ENCODE peak calls at places on chromosomes 13 and 19, in four cellular contexts. E is hepatocyte, U is nephron progenitor cell, T is fibroblast of pulmonary artery. J is an unnamed sample.

GRCh38 chr19:3440082-3440481 is 40.2 kb downstream of the SMIM24 start:
- DNase-seq in E (no peak), U (no peak), T (peak; percentile 30), J (peak; percentile 56)

GRCh38 chr19:34757441-34757840 is 15.6 kb downstream of the ZNF599 start:
- DNase-seq in E (no peak), U (no peak), T (no peak), J (no peak)

GRCh38 chr19:4443188-4443587 is 14.4 kb downstream of the UBXN6 start:
- DNase-seq in E (no peak), U (no peak), T (no peak), J (no peak)

GRCh38 chr13:98384739-98385138 is 192.2 kb downstream of the STK24 start:
- DNase-seq in E (no peak), U (no peak), T (peak; percentile 28), J (no peak)

GRCh38 chr19:31071157-31071855 is 277.9 kb downstream of the TSHZ3 start:
- DNase-seq in E (peak; percentile 21), U (no peak), T (no peak), J (no peak)

GRCh38 chr19:53870485-53870844 is 2.8 kb downstream of the MYADM start:
- DNase-seq in E (peak; percentile 44), U (peak; percentile 15), T (no peak), J (no peak)

GRCh38 chr19:29206453-29206852 is 6.5 kb downstream of the UQCRFS1 start:
- DNase-seq in E (no peak), U (no peak), T (no peak), J (no peak)

GRCh38 chr19:7801020-7801570 is 28.9 kb upstream of the EVI5L start:
- DNase-seq in E (no peak), U (no peak), T (no peak), J (no peak)

GRCh38 chr19:10206226-10206873 is 11.6 kb upstream of the DNMT1 start:
- DNase-seq in E (peak; percentile 49), U (no peak), T (peak; percentile 63), J (no peak)

GRCh38 chr13:83350569-83350968 is 531.7 kb downstream of the SLITRK1 start:
- DNase-seq in E (no peak), U (no peak), T (peak; percentile 7), J (no peak)

GRCh38 chr19:8148410-8149231 is 771 bp downstream of the FBN3 start:
- DNase-seq in E (peak; percentile 77), U (peak; percentile 76), T (no peak), J (peak; percentile 57)

GRCh38 chr13:91141619-91142061 is 205.8 kb upstream of the MIR17HG start:
- DNase-seq in E (no peak), U (no peak), T (no peak), J (no peak)

GRCh38 chr13:41186481-41186880 is 7.9 kb downstream of the KBTBD7 start:
- DNase-seq in E (no peak), U (no peak), T (no peak), J (no peak)

GRCh38 chr19:2984196-2984490 is 6.8 kb downstream of the TLE6 start:
- DNase-seq in E (no peak), U (peak; percentile 80), T (no peak), J (no peak)

GRCh38 chr19:30799854-30800755 is 427.9 kb downstream of the ZNF536 start:
- DNase-seq in E (peak; percentile 62), U (peak; percentile 75), T (no peak), J (peak; percentile 85)

GRCh38 chr13:30367296-30367695 is 55.0 kb upstream of the UBE2L5 start:
- DNase-seq in E (no peak), U (no peak), T (no peak), J (no peak)

GRCh38 chr19:31546561-31546960 is 197.3 kb upstream of the TSHZ3 start:
- DNase-seq in E (no peak), U (no peak), T (no peak), J (no peak)

GRCh38 chr13:79393564-79394249 is 12.3 kb downstream of the RBM26 start:
- DNase-seq in E (peak; percentile 59), U (peak; percentile 12), T (no peak), J (no peak)

GRCh38 chr19:2949939-2950285 is 5.1 kb upstream of the ZNF77 start:
- DNase-seq in E (peak; percentile 75), U (peak; percentile 18), T (peak; percentile 71), J (no peak)

GRCh38 chr13:85140192-85140591 is 659.0 kb downstream of the SLITRK6 start:
- DNase-seq in E (no peak), U (no peak), T (no peak), J (no peak)

GRCh38 chr19:41626877-41627276 is at the start of gene CEACAM4:
- DNase-seq in E (no peak), U (no peak), T (no peak), J (no peak)

GRCh38 chr13:31101511-31102170 is 60.1 kb downstream of the HSPH1 start:
- DNase-seq in E (no peak), U (no peak), T (no peak), J (no peak)

GRCh38 chr19:56367829-56368711 is 25.3 kb downstream of the ZNF582 start:
- DNase-seq in E (peak; percentile 94), U (peak; percentile 79), T (peak; percentile 98), J (peak; percentile 97)

GRCh38 chr13:69264362-69265334 is 843.0 kb upstream of the ATXN8OS start:
- DNase-seq in E (no peak), U (no peak), T (no peak), J (no peak)

GRCh38 chr13:46476174-46476573 is 76.8 kb upstream of the LRCH1 start:
- DNase-seq in E (no peak), U (no peak), T (no peak), J (no peak)

GRCh38 chr13:99041337-99041736 is 63.5 kb upstream of the DOCK9 start:
- DNase-seq in E (no peak), U (no peak), T (no peak), J (no peak)

GRCh38 chr19:30332445-30333234 is 39.5 kb upstream of the ZNF536 start:
- DNase-seq in E (no peak), U (no peak), T (no peak), J (no peak)

GRCh38 chr19:4597278-4597974 is 37.9 kb upstream of the SEMA6B start:
- DNase-seq in E (no peak), U (peak; percentile 80), T (no peak), J (peak; percentile 72)

GRCh38 chr13:76690611-76691010 is 195.6 kb downstream of the KCTD12 start:
- DNase-seq in E (no peak), U (no peak), T (no peak), J (no peak)

GRCh38 chr19:18789422-18789832 is 1.7 kb downstream of the COMP start:
- DNase-seq in E (no peak), U (no peak), T (no peak), J (no peak)

GRCh38 chr19:9839415-9839814 is 4.3 kb downstream of the PIN1 start:
- DNase-seq in E (peak; percentile 47), U (no peak), T (peak; percentile 27), J (no peak)

GRCh38 chr13:42392706-42393572 is 121.0 kb downstream of the AKAP11 start:
- DNase-seq in E (no peak), U (no peak), T (no peak), J (no peak)

GRCh38 chr19:43784251-43784980 is 3.6 kb upstream of the KCNN4 start:
- DNase-seq in E (peak; percentile 74), U (no peak), T (peak; percentile 75), J (no peak)

DNA sequence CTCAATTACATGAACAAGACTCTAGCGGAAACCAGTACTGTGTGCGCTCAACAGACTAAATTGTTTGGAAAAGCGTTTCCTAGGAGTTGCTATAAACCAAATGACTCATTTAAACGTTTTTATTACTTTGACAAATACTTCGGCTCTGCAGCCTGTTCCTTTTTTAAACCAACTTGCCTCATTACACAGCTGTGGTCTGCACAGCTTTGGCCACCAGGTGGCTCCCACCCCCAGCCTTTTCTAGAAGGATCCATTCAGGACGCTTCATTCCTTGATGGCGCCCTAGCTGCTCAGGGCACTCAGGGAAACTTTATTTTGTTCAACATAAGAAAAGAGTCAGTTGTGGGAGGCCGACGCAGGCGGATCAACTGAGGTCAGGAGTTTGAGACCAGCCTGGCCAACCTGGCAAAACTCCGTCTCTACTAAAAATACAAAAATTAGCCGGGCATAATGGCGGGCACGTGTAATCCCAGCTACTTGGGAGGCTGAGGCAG is 41.0 kb upstream of the XPO4 start:
- DNase-seq in E (peak; percentile 92), U (peak; percentile 75), T (peak; percentile 96), J (peak; percentile 86)
- TF ChIP-seq CTCF in E (peak; percentile 98), U (peak; percentile 91), T (peak; percentile 97), J (peak; percentile 88)

DNA sequence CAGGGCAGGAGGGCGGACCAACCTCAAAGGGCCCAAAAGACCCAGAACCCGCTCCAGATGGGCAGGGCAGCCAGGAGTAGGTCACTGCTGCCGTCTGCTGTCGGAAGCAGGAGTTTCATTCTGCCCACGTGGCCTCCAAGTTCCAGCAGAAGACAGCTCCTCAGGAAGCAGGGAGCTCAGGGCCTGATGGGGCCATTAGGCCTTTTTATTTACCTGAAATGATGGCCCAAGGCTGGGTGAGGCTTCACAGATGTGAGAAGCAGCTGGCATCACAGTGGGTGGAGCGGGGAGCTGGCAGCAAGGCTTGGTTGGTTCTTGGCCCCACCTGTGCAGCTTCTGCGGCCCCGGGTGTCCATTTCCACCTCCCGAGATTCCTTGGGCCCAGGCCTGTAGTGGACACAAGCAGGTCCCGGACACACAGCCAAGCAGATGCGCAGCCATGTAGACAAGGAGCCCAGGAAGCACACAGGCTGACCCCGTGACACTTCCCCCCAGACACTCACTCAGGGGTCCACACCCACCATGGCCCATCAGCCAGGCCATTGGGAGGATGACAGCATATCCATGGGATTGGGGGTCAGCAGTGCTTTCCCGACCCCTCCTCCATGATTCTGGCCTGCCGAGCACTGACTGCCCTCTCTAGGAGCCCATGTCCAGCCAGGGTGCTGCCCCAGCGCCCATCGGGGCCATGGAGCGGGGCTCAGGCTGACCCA is 26.4 kb downstream of the C13orf46 start:
- DNase-seq in E (peak; percentile 49), U (no peak), T (peak; percentile 61), J (no peak)
- TF ChIP-seq CTCF in E (peak; percentile 57), U (no peak), T (peak; percentile 62), J (no peak)

DNA sequence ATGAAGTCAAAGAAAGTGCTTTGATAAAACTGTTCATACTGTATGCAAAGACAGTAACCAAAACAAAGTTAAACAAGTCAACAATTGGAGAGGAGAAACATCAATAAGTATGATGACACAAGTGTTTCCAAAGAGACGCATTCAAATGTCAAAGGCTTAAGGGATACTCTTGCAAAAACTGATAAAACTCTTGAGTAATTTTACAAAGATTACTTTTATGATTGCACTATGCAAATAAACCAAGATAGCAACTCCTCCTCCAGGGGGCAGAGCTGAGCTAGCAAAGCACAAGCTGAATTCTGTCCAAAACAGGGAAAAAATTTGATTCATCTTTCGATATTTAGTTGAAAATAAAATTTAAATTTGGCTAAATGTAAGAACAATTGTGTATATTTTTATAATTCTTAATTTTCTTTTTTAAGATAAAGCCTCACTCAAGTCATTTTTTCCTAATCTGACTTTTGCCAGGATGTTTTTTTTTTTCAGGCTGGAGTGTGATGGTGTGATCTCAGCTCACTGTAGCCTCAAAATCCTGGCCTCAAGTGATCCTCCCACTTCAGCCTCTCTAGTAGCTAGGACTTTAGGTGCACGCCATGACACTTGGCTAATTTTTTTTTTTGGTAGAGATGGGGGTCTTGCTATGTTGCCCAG is 84.0 kb downstream of the MZT1 start:
- DNase-seq in E (peak; percentile 80), U (peak; percentile 42), T (peak; percentile 70), J (peak; percentile 64)
- TF ChIP-seq CTCF in E (peak; percentile 71), U (peak; percentile 57), T (peak; percentile 92), J (peak; percentile 76)

GRCh38 chr13:80921971-80922370 is 581.0 kb upstream of the SPRY2 start:
- DNase-seq in E (no peak), U (no peak), T (no peak), J (no peak)

GRCh38 chr13:80924596-80924995 is 583.7 kb upstream of the SPRY2 start:
- DNase-seq in E (no peak), U (no peak), T (peak; percentile 84), J (no peak)

GRCh38 chr13:80921556-80921955 is 580.6 kb upstream of the SPRY2 start:
- DNase-seq in E (no peak), U (no peak), T (peak; percentile 68), J (no peak)

GRCh38 chr13:80928241-80928640 is 587.3 kb upstream of the SPRY2 start:
- DNase-seq in E (no peak), U (no peak), T (no peak), J (no peak)

GRCh38 chr13:80923907-80924306 is 583.0 kb upstream of the SPRY2 start:
- DNase-seq in E (no peak), U (no peak), T (peak; percentile 42), J (no peak)
- TF ChIP-seq CTCF in E (peak; percentile 42), U (no peak), T (peak; percentile 31), J (no peak)